ENCODE peak calls at places on chromosomes 16 and 17, in seven cellular contexts. One of them, this sample, is unnamed.
A peak's percentile ranks its signal among the peaks of the same experiment; 100 is the strongest.

GRCh38 chr16:70160821-70161220 is 12.8 kb upstream of the CLEC18C start:
- DNase-seq in IMR-90: no peak
- DNase-seq in PC-9: peak; percentile 30
- DNase-seq in neural progenitor cell: no peak
- DNase-seq in H9: no peak
- DNase-seq in transverse colon: no peak
- DNase-seq in psoas muscle: no peak
- DNase-seq in this sample: no peak

GRCh38 chr17:2853111-2853721 is 57.0 kb downstream of the RAP1GAP2 start:
- DNase-seq in IMR-90: peak; percentile 49
- DNase-seq in PC-9: no peak
- DNase-seq in neural progenitor cell: peak; percentile 72
- DNase-seq in H9: peak; percentile 60
- DNase-seq in transverse colon: peak; percentile 60
- DNase-seq in psoas muscle: peak; percentile 68
- DNase-seq in this sample: peak; percentile 64

GRCh38 chr17:2262146-2262587 is 41.4 kb downstream of the SMG6 start:
- DNase-seq in IMR-90: peak; percentile 87
- DNase-seq in PC-9: no peak
- DNase-seq in neural progenitor cell: no peak
- DNase-seq in H9: no peak
- DNase-seq in transverse colon: no peak
- DNase-seq in psoas muscle: no peak
- DNase-seq in this sample: no peak

GRCh38 chr16:51134876-51135275 is 16.2 kb downstream of the SALL1 start:
- DNase-seq in IMR-90: no peak
- DNase-seq in PC-9: no peak
- DNase-seq in neural progenitor cell: no peak
- DNase-seq in H9: no peak
- DNase-seq in transverse colon: no peak
- DNase-seq in psoas muscle: no peak
- DNase-seq in this sample: no peak

GRCh38 chr17:39548494-39548893 is 59.2 kb downstream of the NEUROD2 start:
- DNase-seq in IMR-90: no peak
- DNase-seq in PC-9: no peak
- DNase-seq in neural progenitor cell: no peak
- DNase-seq in H9: no peak
- DNase-seq in transverse colon: no peak
- DNase-seq in psoas muscle: no peak
- DNase-seq in this sample: no peak

GRCh38 chr17:73522107-73522506 is 122.1 kb downstream of the SDK2 start:
- DNase-seq in IMR-90: no peak
- DNase-seq in PC-9: no peak
- DNase-seq in neural progenitor cell: no peak
- DNase-seq in H9: no peak
- DNase-seq in transverse colon: no peak
- DNase-seq in psoas muscle: peak; percentile 11
- DNase-seq in this sample: no peak

GRCh38 chr17:2874211-2874686 is 78.0 kb downstream of the RAP1GAP2 start:
- DNase-seq in IMR-90: no peak
- DNase-seq in PC-9: no peak
- DNase-seq in neural progenitor cell: peak; percentile 33
- DNase-seq in H9: peak; percentile 91
- DNase-seq in transverse colon: no peak
- DNase-seq in psoas muscle: no peak
- DNase-seq in this sample: no peak

GRCh38 chr17:12352127-12352526 is 313.6 kb upstream of the MYOCD start:
- DNase-seq in IMR-90: no peak
- DNase-seq in PC-9: no peak
- DNase-seq in neural progenitor cell: no peak
- DNase-seq in H9: no peak
- DNase-seq in transverse colon: no peak
- DNase-seq in psoas muscle: no peak
- DNase-seq in this sample: no peak

GRCh38 chr17:39057807-39058206 is 90.6 kb upstream of the FBXO47 start:
- DNase-seq in IMR-90: no peak
- DNase-seq in PC-9: no peak
- DNase-seq in neural progenitor cell: no peak
- DNase-seq in H9: peak; percentile 24
- DNase-seq in transverse colon: no peak
- DNase-seq in psoas muscle: no peak
- DNase-seq in this sample: no peak

GRCh38 chr16:52498640-52499039 is 48.3 kb downstream of the TOX3 start:
- DNase-seq in IMR-90: no peak
- DNase-seq in PC-9: no peak
- DNase-seq in neural progenitor cell: peak; percentile 37
- DNase-seq in H9: no peak
- DNase-seq in transverse colon: peak; percentile 48
- DNase-seq in psoas muscle: no peak
- DNase-seq in this sample: peak; percentile 48

GRCh38 chr17:64706224-64707076 is 44.3 kb upstream of the SMURF2 start:
- DNase-seq in IMR-90: no peak
- DNase-seq in PC-9: peak; percentile 92
- DNase-seq in neural progenitor cell: no peak
- DNase-seq in H9: no peak
- DNase-seq in transverse colon: peak; percentile 30
- DNase-seq in psoas muscle: no peak
- DNase-seq in this sample: no peak

GRCh38 chr16:85988723-85989313 is 89.9 kb downstream of the IRF8 start:
- DNase-seq in IMR-90: no peak
- DNase-seq in PC-9: no peak
- DNase-seq in neural progenitor cell: no peak
- DNase-seq in H9: no peak
- DNase-seq in transverse colon: peak; percentile 6
- DNase-seq in psoas muscle: no peak
- DNase-seq in this sample: no peak

GRCh38 chr16:85309656-85310587 is 197.7 kb upstream of the CIBAR2 start:
- DNase-seq in IMR-90: no peak
- DNase-seq in PC-9: no peak
- DNase-seq in neural progenitor cell: peak; percentile 74
- DNase-seq in H9: peak; percentile 61
- DNase-seq in transverse colon: peak; percentile 48
- DNase-seq in psoas muscle: peak; percentile 87
- DNase-seq in this sample: no peak

GRCh38 chr17:67246648-67247415 is 1.8 kb upstream of the HELZ start:
- DNase-seq in IMR-90: peak; percentile 60
- DNase-seq in PC-9: peak; percentile 94
- DNase-seq in neural progenitor cell: peak; percentile 28
- DNase-seq in H9: peak; percentile 74
- DNase-seq in transverse colon: peak; percentile 76
- DNase-seq in psoas muscle: peak; percentile 53
- DNase-seq in this sample: peak; percentile 57

GRCh38 chr17:65062168-65062915 is 5.8 kb upstream of the GNA13 start:
- DNase-seq in IMR-90: no peak
- DNase-seq in PC-9: peak; percentile 94
- DNase-seq in neural progenitor cell: peak; percentile 42
- DNase-seq in H9: no peak
- DNase-seq in transverse colon: peak; percentile 37
- DNase-seq in psoas muscle: no peak
- DNase-seq in this sample: peak; percentile 46

GRCh38 chr17:1562178-1562643 is 381 bp downstream of the PITPNA start:
- DNase-seq in IMR-90: no peak
- DNase-seq in PC-9: no peak
- DNase-seq in neural progenitor cell: no peak
- DNase-seq in H9: peak; percentile 65
- DNase-seq in transverse colon: peak; percentile 57
- DNase-seq in psoas muscle: peak; percentile 80
- DNase-seq in this sample: peak; percentile 74

GRCh38 chr17:35368086-35368824 is 5.2 kb downstream of the SLFN11 start:
- DNase-seq in IMR-90: peak; percentile 22
- DNase-seq in PC-9: no peak
- DNase-seq in neural progenitor cell: no peak
- DNase-seq in H9: peak; percentile 43
- DNase-seq in transverse colon: peak; percentile 46
- DNase-seq in psoas muscle: no peak
- DNase-seq in this sample: no peak

GRCh38 chr17:71470062-71470461 is 650.8 kb upstream of the SOX9 start:
- DNase-seq in IMR-90: no peak
- DNase-seq in PC-9: no peak
- DNase-seq in neural progenitor cell: no peak
- DNase-seq in H9: no peak
- DNase-seq in transverse colon: no peak
- DNase-seq in psoas muscle: no peak
- DNase-seq in this sample: no peak

GRCh38 chr17:50052822-50053653 is 2.9 kb upstream of the ITGA3 start:
- DNase-seq in IMR-90: peak; percentile 38
- DNase-seq in PC-9: peak; percentile 66
- DNase-seq in neural progenitor cell: no peak
- DNase-seq in H9: no peak
- DNase-seq in transverse colon: no peak
- DNase-seq in psoas muscle: peak; percentile 65
- DNase-seq in this sample: peak; percentile 52

GRCh38 chr16:12868169-12868568 is 33.2 kb upstream of the SHISA9 start:
- DNase-seq in IMR-90: no peak
- DNase-seq in PC-9: peak; percentile 54
- DNase-seq in neural progenitor cell: no peak
- DNase-seq in H9: no peak
- DNase-seq in transverse colon: no peak
- DNase-seq in psoas muscle: no peak
- DNase-seq in this sample: no peak

GRCh38 chr16:14501331-14502255 is 128.5 kb downstream of the PARN start:
- DNase-seq in IMR-90: peak; percentile 94
- DNase-seq in PC-9: peak; percentile 94
- DNase-seq in neural progenitor cell: peak; percentile 63
- DNase-seq in H9: peak; percentile 80
- DNase-seq in transverse colon: peak; percentile 79
- DNase-seq in psoas muscle: peak; percentile 95
- DNase-seq in this sample: peak; percentile 67

GRCh38 chr17:37100231-37100630 is 151.5 kb downstream of the AATF start:
- DNase-seq in IMR-90: no peak
- DNase-seq in PC-9: no peak
- DNase-seq in neural progenitor cell: no peak
- DNase-seq in H9: no peak
- DNase-seq in transverse colon: no peak
- DNase-seq in psoas muscle: no peak
- DNase-seq in this sample: no peak

GRCh38 chr17:29615492-29616299 is 7.0 kb downstream of the CORO6 start:
- DNase-seq in IMR-90: peak; percentile 55
- DNase-seq in PC-9: no peak
- DNase-seq in neural progenitor cell: peak; percentile 94
- DNase-seq in H9: peak; percentile 94
- DNase-seq in transverse colon: peak; percentile 92
- DNase-seq in psoas muscle: peak; percentile 93
- DNase-seq in this sample: peak; percentile 90
- H3K4me1 ChIP-seq in IMR-90: peaks cover 7% of the 10 kb centered on the region
- H3K4me1 ChIP-seq in PC-9: peaks cover 19% of the 10 kb centered on the region
- H3K4me1 ChIP-seq in neural progenitor cell: peaks cover 23% of the 10 kb centered on the region
- H3K4me1 ChIP-seq in H9: peaks cover 3% of the 10 kb centered on the region
- H3K4me1 ChIP-seq in transverse colon: peaks cover 56% of the 10 kb centered on the region
- H3K4me1 ChIP-seq in psoas muscle: peaks cover 66% of the 10 kb centered on the region
- H3K4me1 ChIP-seq in this sample: peaks cover 48% of the 10 kb centered on the region

DNA sequence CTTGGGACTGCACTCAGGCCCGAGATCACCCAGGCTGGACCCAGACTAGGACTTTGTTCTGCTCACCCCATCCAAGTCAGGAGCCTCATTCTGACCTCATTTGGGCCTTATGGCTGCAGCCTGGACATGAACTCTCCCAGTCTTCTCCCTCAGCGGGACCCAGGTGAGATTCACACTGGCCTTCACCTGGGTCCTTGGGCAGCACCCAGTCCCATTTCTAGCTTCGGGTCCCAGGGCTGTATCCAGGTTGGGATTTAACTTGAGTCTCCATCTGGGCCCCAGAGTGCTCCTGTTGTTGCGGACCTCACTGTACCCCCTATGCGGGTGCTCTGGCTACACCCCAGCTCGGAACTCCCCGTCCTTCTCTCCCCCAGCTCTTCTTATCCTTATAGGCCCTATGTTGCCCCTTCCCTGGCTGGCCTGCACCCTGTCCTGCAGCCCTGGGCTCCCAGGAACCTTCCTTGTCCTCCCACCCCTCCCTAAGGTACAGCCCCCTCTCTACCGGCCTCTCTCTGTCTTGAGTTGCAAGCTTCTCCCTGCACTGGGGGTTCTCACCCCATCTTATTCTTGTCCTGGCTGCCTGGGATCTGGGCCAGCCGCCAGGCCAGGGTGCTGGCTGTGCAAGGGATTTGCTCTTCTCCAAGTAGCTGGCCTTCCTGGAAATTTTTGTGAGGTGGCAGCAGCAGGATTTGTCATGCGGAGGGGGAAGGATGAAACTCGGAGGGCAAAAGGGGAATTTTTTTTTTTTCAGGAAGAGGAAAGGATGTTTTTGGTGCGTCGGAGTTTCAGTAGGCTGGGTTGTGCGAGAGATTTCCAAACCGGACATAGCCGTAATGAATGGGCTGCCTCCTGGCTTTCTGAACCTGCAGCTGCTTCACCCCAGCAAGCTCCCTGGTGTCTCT is 904 bp downstream of the MAP2K3 start:
- DNase-seq in IMR-90: peak; percentile 51
- DNase-seq in PC-9: no peak
- DNase-seq in neural progenitor cell: peak; percentile 36
- DNase-seq in H9: no peak
- DNase-seq in transverse colon: peak; percentile 51
- DNase-seq in psoas muscle: no peak
- DNase-seq in this sample: peak; percentile 59
- H3K4me1 ChIP-seq in IMR-90: peaks cover 52% of the 10 kb centered on the region
- H3K4me1 ChIP-seq in PC-9: peaks cover 46% of the 10 kb centered on the region
- H3K4me1 ChIP-seq in neural progenitor cell: peaks cover 20% of the 10 kb centered on the region
- H3K4me1 ChIP-seq in H9: no peaks in the 10 kb centered on the region
- H3K4me1 ChIP-seq in transverse colon: peaks cover 51% of the 10 kb centered on the region
- H3K4me1 ChIP-seq in psoas muscle: peaks cover 56% of the 10 kb centered on the region
- H3K4me1 ChIP-seq in this sample: peaks cover 39% of the 10 kb centered on the region

GRCh38 chr16:4926928-4927327 is 10.0 kb downstream of the PPL start:
- DNase-seq in IMR-90: no peak
- DNase-seq in PC-9: no peak
- DNase-seq in neural progenitor cell: no peak
- DNase-seq in H9: no peak
- DNase-seq in transverse colon: no peak
- DNase-seq in psoas muscle: no peak
- DNase-seq in this sample: no peak

GRCh38 chr16:4924593-4925378 is 12.2 kb downstream of the PPL start:
- DNase-seq in IMR-90: no peak
- DNase-seq in PC-9: peak; percentile 96
- DNase-seq in neural progenitor cell: peak; percentile 42
- DNase-seq in H9: peak; percentile 83
- DNase-seq in transverse colon: peak; percentile 25
- DNase-seq in psoas muscle: no peak
- DNase-seq in this sample: no peak

GRCh38 chr16:4925791-4926190 is 11.2 kb downstream of the PPL start:
- DNase-seq in IMR-90: no peak
- DNase-seq in PC-9: peak; percentile 72
- DNase-seq in neural progenitor cell: no peak
- DNase-seq in H9: no peak
- DNase-seq in transverse colon: no peak
- DNase-seq in psoas muscle: no peak
- DNase-seq in this sample: no peak

GRCh38 chr16:4928227-4928626 is 8.7 kb downstream of the PPL start:
- DNase-seq in IMR-90: no peak
- DNase-seq in PC-9: no peak
- DNase-seq in neural progenitor cell: no peak
- DNase-seq in H9: no peak
- DNase-seq in transverse colon: no peak
- DNase-seq in psoas muscle: no peak
- DNase-seq in this sample: no peak

GRCh38 chr16:4927661-4928060 is 9.3 kb downstream of the PPL start:
- DNase-seq in IMR-90: no peak
- DNase-seq in PC-9: no peak
- DNase-seq in neural progenitor cell: no peak
- DNase-seq in H9: no peak
- DNase-seq in transverse colon: no peak
- DNase-seq in psoas muscle: no peak
- DNase-seq in this sample: no peak
- H3K4me1 ChIP-seq in IMR-90: no peaks in the 10 kb centered on the region
- H3K4me1 ChIP-seq in PC-9: peaks cover 32% of the 10 kb centered on the region
- H3K4me1 ChIP-seq in neural progenitor cell: peaks cover 7% of the 10 kb centered on the region
- H3K4me1 ChIP-seq in H9: peaks cover 6% of the 10 kb centered on the region
- H3K4me1 ChIP-seq in transverse colon: no peaks in the 10 kb centered on the region
- H3K4me1 ChIP-seq in psoas muscle: no peaks in the 10 kb centered on the region
- H3K4me1 ChIP-seq in this sample: no peaks in the 10 kb centered on the region

GRCh38 chr16:56122251-56122650 is 69.0 kb upstream of the GNAO1 start:
- DNase-seq in IMR-90: no peak
- DNase-seq in PC-9: no peak
- DNase-seq in neural progenitor cell: no peak
- DNase-seq in H9: no peak
- DNase-seq in transverse colon: no peak
- DNase-seq in psoas muscle: no peak
- DNase-seq in this sample: no peak
- H3K4me1 ChIP-seq in IMR-90: no peaks in the 10 kb centered on the region
- H3K4me1 ChIP-seq in PC-9: no peaks in the 10 kb centered on the region
- H3K4me1 ChIP-seq in neural progenitor cell: peaks cover 16% of the 10 kb centered on the region
- H3K4me1 ChIP-seq in H9: no peaks in the 10 kb centered on the region
- H3K4me1 ChIP-seq in transverse colon: no peaks in the 10 kb centered on the region
- H3K4me1 ChIP-seq in psoas muscle: no peaks in the 10 kb centered on the region
- H3K4me1 ChIP-seq in this sample: no peaks in the 10 kb centered on the region